ENCODE peak calls at places on chromosome 14, in five cellular contexts. S is adrenal gland, Q is right atrium auricular region, C is kidney, W is tibial artery. B is an unnamed sample.
A peak's percentile ranks its signal among the peaks of the same experiment; 100 is the strongest.

GRCh38 chr14:55448146-55448614 is 7.8 kb upstream of the TBPL2 start:
- DNase-seq in S (peak; percentile 53), Q (no peak), C (no peak), W (no peak), B (peak; percentile 23)

GRCh38 chr14:63287661-63288483 is 30.9 kb downstream of the GPHB5 start:
- DNase-seq in S (no peak), Q (no peak), C (no peak), W (no peak), B (no peak)

GRCh38 chr14:52067873-52068740 is 752 bp downstream of the NID2 start:
- DNase-seq in S (no peak), Q (no peak), C (peak; percentile 83), W (no peak), B (no peak)

GRCh38 chr14:74583689-74584434 is 28.2 kb downstream of the LTBP2 start:
- DNase-seq in S (no peak), Q (no peak), C (no peak), W (no peak), B (no peak)

GRCh38 chr14:94617366-94617941 is 5.3 kb downstream of the SERPINA3 start:
- DNase-seq in S (no peak), Q (no peak), C (no peak), W (no peak), B (no peak)

GRCh38 chr14:92447416-92448197 is 66.0 kb upstream of the RIN3 start:
- DNase-seq in S (no peak), Q (no peak), C (no peak), W (peak; percentile 32), B (no peak)

GRCh38 chr14:31897581-31898186 is 179.4 kb upstream of the ARHGAP5 start:
- DNase-seq in S (no peak), Q (no peak), C (no peak), W (no peak), B (no peak)

GRCh38 chr14:35044939-35045797 is 904 bp upstream of the FAM177A1 start:
- DNase-seq in S (no peak), Q (no peak), C (no peak), W (no peak), B (no peak)

GRCh38 chr14:66916421-66916820 is 272.8 kb upstream of the GARIN2 start:
- DNase-seq in S (no peak), Q (no peak), C (no peak), W (no peak), B (no peak)

GRCh38 chr14:72610096-72610830 is 283.6 kb downstream of the DPF3 start:
- DNase-seq in S (no peak), Q (peak; percentile 46), C (no peak), W (no peak), B (no peak)

GRCh38 chr14:66596241-66596985 is 88.5 kb downstream of the GPHN start:
- DNase-seq in S (no peak), Q (no peak), C (peak; percentile 43), W (peak; percentile 47), B (no peak)

GRCh38 chr14:91509083-91509877 is 830 bp downstream of the PPP4R3A start:
- DNase-seq in S (peak; percentile 71), Q (no peak), C (peak; percentile 87), W (peak; percentile 75), B (peak; percentile 17)

GRCh38 chr14:66117600-66117999 is 368.6 kb upstream of the CCDC196 start:
- DNase-seq in S (no peak), Q (no peak), C (no peak), W (no peak), B (no peak)

GRCh38 chr14:100525615-100526014 is 61.6 kb downstream of the BEGAIN start:
- DNase-seq in S (peak; percentile 17), Q (no peak), C (peak; percentile 46), W (peak; percentile 48), B (no peak)

GRCh38 chr14:71372411-71372838 is 465.2 kb downstream of the PCNX1 start:
- DNase-seq in S (no peak), Q (no peak), C (no peak), W (no peak), B (no peak)

GRCh38 chr14:75723716-75724115 is 62.7 kb downstream of the TTLL5 start:
- DNase-seq in S (no peak), Q (no peak), C (no peak), W (no peak), B (no peak)

GRCh38 chr14:88269816-88270416 is 53.2 kb downstream of the KCNK10 start:
- DNase-seq in S (no peak), Q (no peak), C (peak; percentile 65), W (no peak), B (no peak)

GRCh38 chr14:61296707-61297502 is 15.8 kb upstream of the TMEM30B start:
- DNase-seq in S (no peak), Q (no peak), C (no peak), W (no peak), B (peak; percentile 51)

GRCh38 chr14:36019126-36019525 is 157.4 kb downstream of the PTCSC3 start:
- DNase-seq in S (no peak), Q (no peak), C (no peak), W (no peak), B (no peak)

GRCh38 chr14:73457050-73457934 is 1.1 kb downstream of the NUMB start:
- DNase-seq in S (peak; percentile 54), Q (no peak), C (peak; percentile 86), W (peak; percentile 77), B (peak; percentile 59)

GRCh38 chr14:71729581-71729980 is 202.6 kb upstream of the RGS6 start:
- DNase-seq in S (no peak), Q (no peak), C (no peak), W (no peak), B (no peak)

GRCh38 chr14:100586520-100587247 is 533 bp downstream of the BEGAIN start:
- DNase-seq in S (no peak), Q (no peak), C (peak; percentile 76), W (peak; percentile 35), B (peak; percentile 54)

GRCh38 chr14:91693342-91693741 is 38.5 kb downstream of the CATSPERB start:
- DNase-seq in S (no peak), Q (no peak), C (no peak), W (no peak), B (no peak)

GRCh38 chr14:71266994-71267636 is 359.9 kb downstream of the PCNX1 start:
- DNase-seq in S (no peak), Q (no peak), C (no peak), W (no peak), B (no peak)

GRCh38 chr14:64566651-64567122 is 16.9 kb downstream of the PPP1R36 start:
- DNase-seq in S (no peak), Q (no peak), C (no peak), W (no peak), B (no peak)

GRCh38 chr14:51533160-51533559 is 118.5 kb upstream of the FRMD6 start:
- DNase-seq in S (no peak), Q (no peak), C (no peak), W (no peak), B (no peak)

GRCh38 chr14:75742867-75743266 is 81.8 kb downstream of the TTLL5 start:
- DNase-seq in S (no peak), Q (no peak), C (no peak), W (no peak), B (no peak)

GRCh38 chr14:54451961-54452360 is 10.8 kb upstream of the CNIH1 start:
- DNase-seq in S (no peak), Q (no peak), C (no peak), W (no peak), B (no peak)

GRCh38 chr14:105477659-105478623 is 3.3 kb downstream of the CRIP2 start:
- DNase-seq in S (no peak), Q (no peak), C (peak; percentile 81), W (peak; percentile 66), B (no peak)
- H3K4me3 ChIP-seq in S (no peak overlapping the region), Q (peak overlapping the region; percentile 98), C (no peak overlapping the region), W (peak overlapping the region; percentile 88), B (no peak overlapping the region)

GRCh38 chr14:21072102-21072501 is 2.0 kb downstream of the ARHGEF40 start:
- DNase-seq in S (peak; percentile 29), Q (peak; percentile 78), C (no peak), W (no peak), B (peak; percentile 33)
- H3K4me3 ChIP-seq in S (peak overlapping the region; percentile 67), Q (no peak overlapping the region), C (peak overlapping the region; percentile 80), W (peak overlapping the region; percentile 77), B (peak overlapping the region; percentile 85)

DNA sequence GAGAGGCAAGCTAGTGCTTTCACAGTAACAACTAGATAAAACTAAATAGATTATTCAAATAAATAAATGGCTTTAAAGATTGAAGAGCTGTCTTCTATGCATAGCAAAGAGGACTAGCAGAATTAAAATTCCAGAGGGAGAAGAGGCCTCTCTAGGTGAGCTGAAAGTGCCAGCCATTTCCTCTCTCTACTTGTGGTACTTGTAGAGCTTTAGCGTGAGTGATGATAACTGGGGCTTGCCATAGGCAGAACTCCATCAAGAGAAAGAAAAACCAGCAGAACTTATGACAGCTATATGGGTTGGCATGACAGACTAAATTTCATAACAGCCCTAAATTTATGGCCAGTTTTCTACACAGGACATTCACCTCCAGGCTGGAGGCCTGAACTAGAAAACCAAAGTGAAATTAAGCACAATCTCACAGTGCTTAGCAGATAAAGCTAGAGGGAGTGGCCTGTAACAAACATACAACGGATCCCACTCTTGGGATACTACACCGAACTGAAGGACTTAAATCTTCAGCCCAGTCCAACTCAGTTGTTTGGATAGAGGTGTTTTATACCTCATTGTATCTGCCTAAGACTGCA is 11.0 kb downstream of the SPTLC2 start:
- DNase-seq in S (no peak), Q (no peak), C (no peak), W (no peak), B (no peak)
- H3K4me3 ChIP-seq in S (no peak overlapping the region), Q (no peak overlapping the region), C (no peak overlapping the region), W (no peak overlapping the region), B (no peak overlapping the region)

GRCh38 chr14:24331731-24332093 is 3.2 kb downstream of the ADCY4 start:
- DNase-seq in S (no peak), Q (no peak), C (peak; percentile 77), W (no peak), B (no peak)
- H3K4me3 ChIP-seq in S (no peak overlapping the region), Q (no peak overlapping the region), C (no peak overlapping the region), W (no peak overlapping the region), B (no peak overlapping the region)

GRCh38 chr14:102776761-102777710 is at the start of gene TRAF3:
- DNase-seq in S (peak; percentile 53), Q (no peak), C (peak; percentile 91), W (peak; percentile 74), B (peak; percentile 59)
- H3K4me3 ChIP-seq in S (peak within 1 kb of the TSS; percentile 65), Q (peak within 1 kb of the TSS; percentile 68), C (peak within 1 kb of the TSS; percentile 69), W (peak within 1 kb of the TSS; percentile 63), B (peak within 1 kb of the TSS; percentile 94)